ENCODE peak calls at places on chromosomes 6 and 20, in six cellular contexts. N is cardiac muscle cell, S is prostate gland, W is GM23338, M is AG10803, Z is RWPE2. J is an unnamed sample.

GRCh38 chr20:7003598-7003997 is 236.1 kb downstream of the BMP2 start:
- DNase-seq in N (peak; percentile 1), S (no peak), W (no peak), Z (no peak), M (no peak), J (no peak)

GRCh38 chr6:169215201-169215661 is 38.4 kb downstream of the THBS2 start:
- DNase-seq in S (no peak), W (no peak), N (peak; percentile 53), Z (no peak), M (peak; percentile 30), J (no peak)

GRCh38 chr6:53741417-53741816 is 53.4 kb upstream of the LRRC1 start:
- DNase-seq in S (no peak), M (no peak), N (peak; percentile 44), W (peak; percentile 62), Z (no peak), J (no peak)

GRCh38 chr20:36628076-36628475 is 17.9 kb downstream of the SLA2 start:
- DNase-seq in W (no peak), N (no peak), S (no peak), Z (no peak), M (no peak), J (no peak)

GRCh38 chr6:42232035-42232434 is 14.4 kb upstream of the MRPS10 start:
- DNase-seq in M (no peak), S (no peak), N (no peak), W (no peak), Z (no peak), J (no peak)

GRCh38 chr20:37223053-37223452 is 38.6 kb downstream of the GHRH start:
- DNase-seq in M (peak; percentile 93), N (peak; percentile 92), S (no peak), Z (no peak), W (no peak), J (peak; percentile 20)

GRCh38 chr20:52948491-52948890 is 23.7 kb upstream of the TSHZ2 start:
- DNase-seq in M (no peak), S (no peak), W (no peak), N (peak; percentile 70), Z (no peak), J (no peak)

GRCh38 chr6:110325197-110325596 is 33.0 kb downstream of the METTL24 start:
- DNase-seq in Z (no peak), M (peak; percentile 84), N (peak; percentile 81), W (no peak), S (peak; percentile 24), J (no peak)

GRCh38 chr6:1995521-1996110 is 249.8 kb downstream of the GMDS start:
- DNase-seq in Z (no peak), S (no peak), M (peak; percentile 54), N (peak; percentile 10), W (peak; percentile 18), J (no peak)

GRCh38 chr6:123062645-123063044 is 66.6 kb downstream of the CLVS2 start:
- DNase-seq in Z (no peak), W (peak; percentile 44), M (no peak), N (no peak), S (no peak), J (no peak)

GRCh38 chr6:151842816-151843215 is 35.3 kb downstream of the ESR1 start:
- DNase-seq in W (no peak), N (no peak), Z (no peak), S (no peak), M (peak; percentile 5), J (no peak)

GRCh38 chr6:44133003-44133931 is 5.9 kb downstream of the TMEM63B start:
- DNase-seq in W (peak; percentile 58), Z (no peak), M (peak; percentile 55), N (peak; percentile 63), S (peak; percentile 52), J (no peak)
- TF ChIP-seq CTCF in W (peak; percentile 14), Z (no peak), M (peak; percentile 21), N (no peak), S (no peak), J (no peak)

GRCh38 chr6:73309534-73309783 is 44.6 kb downstream of the DPPA5 start:
- DNase-seq in W (no peak), Z (no peak), S (no peak), M (no peak), N (no peak), J (no peak)

GRCh38 chr6:73314577-73315492 is 39.2 kb downstream of the DPPA5 start:
- DNase-seq in Z (no peak), S (no peak), W (peak; percentile 82), M (no peak), N (peak; percentile 14), J (no peak)

GRCh38 chr6:73309784-73310502 is 44.1 kb downstream of the DPPA5 start:
- DNase-seq in W (peak; percentile 69), M (peak; percentile 45), N (peak; percentile 67), Z (peak; percentile 74), S (peak; percentile 27), J (peak; percentile 88)

GRCh38 chr6:73308712-73309533 is 45.2 kb downstream of the DPPA5 start:
- DNase-seq in W (peak; percentile 77), N (peak; percentile 40), Z (no peak), M (peak; percentile 14), S (no peak), J (no peak)
- TF ChIP-seq CTCF in W (peak; percentile 55), N (peak; percentile 40), Z (peak; percentile 21), M (peak; percentile 17), S (no peak), J (no peak)

GRCh38 chr6:35688605-35689322 is at the start of gene FKBP5:
- DNase-seq in Z (peak; percentile 93), N (peak; percentile 96), W (peak; percentile 96), S (peak; percentile 97), M (peak; percentile 87), J (peak; percentile 95)
- TF ChIP-seq CTCF in Z (no peak), N (no peak), W (no peak), S (no peak), M (no peak), J (no peak)

DNA sequence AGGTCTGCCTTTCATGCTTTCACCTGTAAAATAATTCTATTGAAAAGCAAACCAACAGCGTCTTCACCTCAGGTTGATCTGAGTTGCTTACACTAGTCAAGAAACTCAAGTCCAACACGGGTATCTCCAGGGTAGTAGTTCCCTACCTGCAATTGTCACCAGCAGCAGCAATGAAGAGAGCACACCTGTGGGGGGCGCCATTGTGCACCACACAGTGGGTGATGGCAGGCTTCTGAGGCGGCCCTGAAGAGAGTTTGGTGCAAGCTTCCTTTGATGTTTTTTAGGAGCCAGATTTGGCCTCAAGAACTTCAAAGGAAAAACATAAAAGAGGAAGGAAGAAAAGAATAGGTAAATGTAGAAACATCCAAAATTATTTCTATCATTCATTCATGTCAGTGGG is 45.1 kb downstream of the KIAA0319 start:
- DNase-seq in S (no peak), N (no peak), M (no peak), Z (no peak), W (peak; percentile 72), J (no peak)
- TF ChIP-seq CTCF in S (no peak), N (no peak), M (no peak), Z (no peak), W (peak; percentile 88), J (peak; percentile 23)

J was measured in GM13977.